ENCODE peak calls at places on chromosomes 6 and 20, in five cellular contexts. Y, I, G, H and Q are unnamed samples.

GRCh38 chr6:132734694-132735236 is 20.9 kb upstream of the VNN1 start:
- DNase-seq in Y (peak; percentile 83), I (no peak), G (no peak), H (no peak), Q (no peak)

GRCh38 chr6:69958978-69959377 is 92.6 kb downstream of the COL19A1 start:
- DNase-seq in Y (no peak), I (no peak), G (no peak), H (no peak), Q (no peak)

GRCh38 chr6:80477591-80478370 is 371.3 kb downstream of the BCKDHB start:
- DNase-seq in Y (peak; percentile 72), I (no peak), G (no peak), H (no peak), Q (no peak)

GRCh38 chr20:35560105-35560511 is 18.2 kb downstream of the ERGIC3 start:
- DNase-seq in Y (no peak), I (no peak), G (no peak), H (no peak), Q (peak; percentile 32)

GRCh38 chr20:36827541-36828279 is 48.2 kb upstream of the TLDC2 start:
- DNase-seq in Y (no peak), I (no peak), G (no peak), H (no peak), Q (peak; percentile 66)

GRCh38 chr6:3022765-3023662 is 23.3 kb downstream of the NQO2 start:
- DNase-seq in Y (no peak), I (peak; percentile 26), G (peak; percentile 16), H (peak; percentile 33), Q (peak; percentile 35)

GRCh38 chr20:35329435-35330139 is 37.4 kb upstream of the FAM83C start:
- DNase-seq in Y (peak; percentile 28), I (peak; percentile 7), G (no peak), H (no peak), Q (peak; percentile 42)

GRCh38 chr20:50111120-50111828 is 1.7 kb downstream of the UBE2V1 start:
- DNase-seq in Y (peak; percentile 73), I (no peak), G (no peak), H (no peak), Q (no peak)

GRCh38 chr6:12325872-12326271 is 35.7 kb downstream of the EDN1 start:
- DNase-seq in Y (no peak), I (no peak), G (no peak), H (no peak), Q (no peak)

GRCh38 chr6:12328701-12329100 is 38.5 kb downstream of the EDN1 start:
- DNase-seq in Y (no peak), I (no peak), G (no peak), H (no peak), Q (no peak)

GRCh38 chr6:12324741-12325140 is 34.6 kb downstream of the EDN1 start:
- DNase-seq in Y (no peak), I (no peak), G (no peak), H (no peak), Q (no peak)

GRCh38 chr6:12327391-12327790 is 37.2 kb downstream of the EDN1 start:
- DNase-seq in Y (peak; percentile 45), I (no peak), G (no peak), H (no peak), Q (no peak)

GRCh38 chr6:12324096-12324495 is 33.9 kb downstream of the EDN1 start:
- DNase-seq in Y (peak; percentile 52), I (no peak), G (no peak), H (no peak), Q (no peak)
- H3K27ac ChIP-seq in Y (no peak overlapping the region), I (no peak overlapping the region), G (no peak overlapping the region), H (no peak overlapping the region), Q (no peak overlapping the region)

GRCh38 chr6:29625337-29625930 is 7.5 kb downstream of the GABBR1 start:
- DNase-seq in Y (no peak), I (no peak), G (no peak), H (no peak), Q (no peak)

GRCh38 chr6:29626948-29627761 is 5.8 kb downstream of the GABBR1 start:
- DNase-seq in Y (no peak), I (no peak), G (no peak), H (no peak), Q (no peak)

GRCh38 chr6:29628419-29629281 is 4.3 kb downstream of the GABBR1 start:
- DNase-seq in Y (peak; percentile 73), I (peak; percentile 47), G (peak; percentile 26), H (peak; percentile 77), Q (peak; percentile 72)

GRCh38 chr6:29629571-29629970 is 3.4 kb downstream of the GABBR1 start:
- DNase-seq in Y (no peak), I (no peak), G (no peak), H (no peak), Q (no peak)

DNA sequence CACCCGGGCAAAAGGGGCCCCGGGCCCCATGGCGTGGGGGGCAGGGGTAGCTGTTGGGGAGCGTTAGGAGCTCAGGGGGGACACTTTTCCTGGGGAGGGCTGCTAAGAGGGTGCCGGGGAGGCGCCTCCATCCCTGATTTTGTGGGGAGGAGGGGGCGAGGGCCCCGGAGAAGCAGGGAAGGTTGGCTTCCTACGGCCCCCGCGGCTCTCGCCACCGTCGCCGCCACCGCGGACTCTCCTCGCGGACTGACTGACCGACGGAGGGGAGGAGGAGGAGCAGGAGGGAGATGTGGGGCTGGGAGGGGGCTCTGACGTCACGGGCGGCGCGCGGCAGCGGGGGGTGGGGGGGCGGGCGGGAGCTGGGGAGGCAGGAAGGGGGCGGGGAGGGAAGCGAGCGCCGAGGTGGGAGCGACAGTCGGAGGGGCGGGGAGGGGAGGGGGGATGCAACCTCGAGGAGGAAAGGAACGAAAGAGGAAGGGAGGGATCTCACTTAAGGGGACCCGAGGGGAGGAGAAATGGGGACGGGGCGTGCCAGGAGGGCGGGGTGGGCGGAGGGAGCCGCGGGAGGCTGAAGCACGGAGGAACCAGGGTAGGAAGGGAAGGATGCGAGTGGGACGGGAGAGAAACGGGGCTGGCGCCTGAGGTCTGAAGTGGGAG is 5.1 kb downstream of the GABBR1 start:
- DNase-seq in Y (peak; percentile 86), I (peak; percentile 46), G (peak; percentile 24), H (peak; percentile 66), Q (peak; percentile 80)
- H3K27ac ChIP-seq in Y (peak overlapping the region; percentile 90), I (no peak overlapping the region), G (no peak overlapping the region), H (peak overlapping the region; percentile 67), Q (peak overlapping the region; percentile 46)

GRCh38 chr20:63831696-63832686 is 927 bp upstream of the ZBTB46 start:
- DNase-seq in Y (no peak), I (no peak), G (no peak), H (no peak), Q (peak; percentile 49)

GRCh38 chr20:63829598-63829942 is 1.5 kb downstream of the ZBTB46 start:
- DNase-seq in Y (no peak), I (no peak), G (no peak), H (no peak), Q (no peak)

GRCh38 chr20:63829943-63830820 is 882 bp downstream of the ZBTB46 start:
- DNase-seq in Y (peak; percentile 36), I (no peak), G (no peak), H (no peak), Q (no peak)

GRCh38 chr20:63828951-63829350 is 2.1 kb downstream of the ZBTB46 start:
- DNase-seq in Y (no peak), I (no peak), G (no peak), H (no peak), Q (no peak)

DNA sequence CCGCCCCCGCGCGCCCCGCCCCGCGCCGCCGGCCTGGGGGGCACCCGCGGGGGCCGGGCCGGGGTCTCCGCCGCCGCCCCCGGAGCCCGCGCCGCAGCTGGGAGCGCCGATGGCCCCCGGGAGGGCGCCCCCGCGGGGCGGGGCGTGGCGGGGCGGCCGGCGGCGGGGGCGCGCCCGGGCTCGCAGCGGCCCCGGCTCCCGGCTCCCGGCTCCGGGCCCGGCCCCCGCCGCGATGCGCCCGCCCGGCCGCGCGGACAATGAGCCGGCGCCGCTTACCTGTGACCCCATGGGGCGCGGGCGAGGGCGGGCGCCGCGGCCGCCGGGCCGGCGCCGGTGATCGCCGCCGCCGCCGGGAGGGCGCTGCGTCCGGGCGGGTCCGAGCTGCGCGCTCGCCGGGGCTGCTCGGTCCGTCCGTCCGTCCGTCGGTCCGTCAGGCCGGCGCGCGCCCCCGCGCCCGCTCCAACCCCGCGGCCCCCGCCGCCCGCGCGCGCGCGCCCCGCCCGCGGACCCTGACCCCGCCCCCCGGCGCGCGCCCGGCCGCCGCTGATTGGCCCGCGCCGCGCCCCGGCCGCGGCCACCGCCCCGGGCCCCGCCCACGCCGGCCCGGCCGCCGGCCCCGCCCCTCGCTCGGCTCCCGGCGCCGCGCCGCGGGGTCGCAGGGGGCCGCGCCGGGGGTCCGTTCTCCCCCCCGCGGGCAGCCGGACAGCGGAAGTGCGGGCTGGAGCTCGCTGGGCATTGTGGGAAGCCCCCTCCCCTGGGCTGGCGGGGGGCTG is at the start of gene ZBTB46:
- DNase-seq in Y (peak; percentile 49), I (no peak), G (no peak), H (no peak), Q (peak; percentile 81)
- H3K27ac ChIP-seq in Y (peak within 1 kb of the TSS; percentile 34), I (no peak within 1 kb of the TSS), G (no peak within 1 kb of the TSS), H (peak within 1 kb of the TSS; percentile 20), Q (peak within 1 kb of the TSS; percentile 60)

GRCh38 chr20:56592211-56592610 is 36.9 kb upstream of the TFAP2C start:
- DNase-seq in Y (no peak), I (no peak), G (no peak), H (no peak), Q (no peak)
- H3K27ac ChIP-seq in Y (no peak overlapping the region), I (no peak overlapping the region), G (no peak overlapping the region), H (no peak overlapping the region), Q (no peak overlapping the region)